ENCODE peak calls at places on chromosomes 3 and 15, in ten cellular contexts. Q is EH; Z is activated CD4-positive, alpha-beta T cell treated with anti-CD3 and anti-CD28 coated beads for 48 hours; R is upper lobe of right lung; L is mucosa of gallbladder; D is OCI-LY7; K is Ammon's horn; G is activated gamma-delta T cell treated with Interleukin-2 at 50 U/mL for 16 hours; N is activated naive CD8-positive, alpha-beta T cell treated with anti-CD3 and anti-CD28 coated beads, Interleukin-2, amount 50 U/mL, for 24 hours; S is mesothelial cell of epicardium. P is an unnamed sample.

GRCh38 chr3:23017800-23018199 is 185.3 kb upstream of the UBE2E2 start:
- DNase-seq in Q (peak; percentile 68), Z (no peak), R (no peak), L (no peak), D (no peak), K (no peak), G (no peak), N (no peak), S (no peak), P (no peak)

GRCh38 chr3:84965141-84965540 is 6.4 kb downstream of the CADM2 start:
- DNase-seq in Q (no peak), Z (no peak), R (no peak), L (no peak), D (no peak), K (peak; percentile 82), G (no peak), N (no peak), S (no peak), P (no peak)

GRCh38 chr3:8490079-8490552 is 11.5 kb upstream of the LMCD1 start:
- DNase-seq in Q (peak; percentile 97), Z (no peak), R (no peak), L (peak; percentile 40), D (no peak), K (no peak), G (no peak), N (no peak), S (no peak), P (no peak)

GRCh38 chr15:98160236-98160635 is 199.7 kb downstream of the ARRDC4 start:
- DNase-seq in Q (peak; percentile 37), Z (peak; percentile 45), R (no peak), L (no peak), D (peak; percentile 74), K (no peak), G (peak; percentile 7), N (no peak), S (no peak), P (peak; percentile 11)

GRCh38 chr3:87136066-87136596 is 91.0 kb upstream of the CHMP2B start:
- DNase-seq in Q (no peak), Z (no peak), R (no peak), L (no peak), D (no peak), K (no peak), G (no peak), N (no peak), S (no peak), P (no peak)

GRCh38 chr3:63353383-63353782 is 75.3 kb downstream of the SYNPR start:
- DNase-seq in Q (peak; percentile 73), Z (no peak), R (no peak), L (no peak), D (no peak), K (no peak), G (no peak), N (no peak), S (no peak), P (no peak)

GRCh38 chr15:57902155-57902554 is 163.4 kb downstream of the ALDH1A2 start:
- DNase-seq in Q (no peak), Z (no peak), R (no peak), L (no peak), D (no peak), K (no peak), G (no peak), N (no peak), S (no peak), P (no peak)

GRCh38 chr3:58062469-58062868 is 54.2 kb downstream of the FLNB start:
- DNase-seq in Q (peak; percentile 78), Z (no peak), R (no peak), L (no peak), D (no peak), K (no peak), G (no peak), N (no peak), S (no peak), P (no peak)

GRCh38 chr3:14150078-14150477 is 25.2 kb downstream of the TMEM43 start:
- DNase-seq in Q (no peak), Z (no peak), R (no peak), L (no peak), D (no peak), K (no peak), G (no peak), N (no peak), S (no peak), P (no peak)

P was measured in small intestine.